ENCODE peak calls at places on chromosomes 7 and 10, in eight cellular contexts. D is psoas muscle, O is HCT116, A is fibroblast of pulmonary artery, T is AG09309, J is tibial nerve, B is A549, F is astrocyte of the spinal cord. V is an unnamed sample.

GRCh38 chr10:98262571-98262970 is 5.4 kb downstream of the LOXL4 start:
- DNase-seq in J (no peak), T (no peak), B (peak; percentile 43), F (no peak), O (peak; percentile 42), A (peak; percentile 53), D (peak; percentile 77), V (peak; percentile 63)

GRCh38 chr7:45256775-45257174 is 99.2 kb downstream of the RAMP3 start:
- DNase-seq in O (no peak), T (no peak), F (no peak), A (no peak), D (no peak), B (no peak), J (no peak), V (no peak)

GRCh38 chr10:52031771-52032170 is 282.3 kb upstream of the DKK1 start:
- DNase-seq in J (no peak), D (no peak), B (no peak), T (no peak), O (no peak), A (peak; percentile 2), F (no peak), V (no peak)

GRCh38 chr7:145398758-145399157 is 562.9 kb upstream of the TPK1 start:
- DNase-seq in D (no peak), T (no peak), A (peak; percentile 28), B (no peak), F (peak; percentile 50), O (no peak), J (no peak), V (peak; percentile 61)

GRCh38 chr10:77428776-77429395 is 208.7 kb downstream of the KCNMA1 start:
- DNase-seq in O (peak; percentile 24), A (peak; percentile 61), J (peak; percentile 25), B (peak; percentile 62), F (peak; percentile 81), D (peak; percentile 48), T (peak; percentile 68), V (peak; percentile 86)

GRCh38 chr7:38245409-38245982 is 27.9 kb downstream of the TARP start:
- DNase-seq in T (no peak), D (no peak), A (no peak), B (no peak), F (no peak), J (no peak), O (no peak), V (no peak)

GRCh38 chr7:129553861-129554530 is 51.7 kb downstream of the SMKR1 start:
- DNase-seq in F (peak; percentile 34), D (no peak), A (no peak), T (no peak), J (no peak), B (no peak), O (no peak), V (peak; percentile 31)

GRCh38 chr10:66838656-66839055 is 87.2 kb upstream of the LRRTM3 start:
- DNase-seq in J (no peak), T (no peak), A (no peak), F (peak; percentile 20), O (no peak), B (no peak), D (no peak), V (no peak)

GRCh38 chr7:48006866-48007265 is 22.0 kb downstream of the SUN3 start:
- DNase-seq in O (no peak), D (no peak), B (no peak), A (no peak), J (no peak), F (no peak), T (no peak), V (no peak)

GRCh38 chr10:130013263-130013937 is 49.3 kb upstream of the EBF3 start:
- DNase-seq in F (no peak), A (no peak), J (no peak), D (no peak), T (no peak), O (no peak), B (no peak), V (no peak)

GRCh38 chr10:119449760-119450461 is 92.6 kb downstream of the RGS10 start:
- DNase-seq in F (peak; percentile 73), D (peak; percentile 79), B (peak; percentile 18), A (peak; percentile 80), J (no peak), O (no peak), T (peak; percentile 64), V (peak; percentile 95)

GRCh38 chr7:47552631-47553030 is 29.3 kb downstream of the TNS3 start:
- DNase-seq in A (peak; percentile 64), J (peak; percentile 36), D (no peak), T (no peak), B (no peak), F (peak; percentile 69), O (no peak), V (peak; percentile 77)

GRCh38 chr7:94301024-94301588 is 93.6 kb upstream of the COL1A2 start:
- DNase-seq in F (peak; percentile 99), A (peak; percentile 97), D (peak; percentile 74), B (peak; percentile 95), J (peak; percentile 63), T (peak; percentile 89), O (peak; percentile 79), V (peak; percentile 99)
- TF ChIP-seq CTCF in F (peak; percentile 5), A (peak; percentile 19), D (no peak), B (no peak), J (no peak), T (no peak), O (no peak), V (peak; percentile 38)

GRCh38 chr7:88306590-88307048 is at the start of gene STEAP4:
- DNase-seq in O (peak; percentile 19), T (no peak), D (peak; percentile 73), A (peak; percentile 84), B (peak; percentile 40), F (peak; percentile 39), J (peak; percentile 84), V (peak; percentile 70)
- H3K4me3 ChIP-seq in O (peak within 1 kb of the TSS; percentile 54), T (no peak within 1 kb of the TSS), D (peak within 1 kb of the TSS; percentile 57), A (peak within 1 kb of the TSS; percentile 16), B (peak within 1 kb of the TSS; percentile 36), F (peak within 1 kb of the TSS; percentile 21), J (peak within 1 kb of the TSS; percentile 22), V (peak within 1 kb of the TSS; percentile 20)

GRCh38 chr7:23530355-23530754 is 1.4 kb downstream of the TRA2A start:
- DNase-seq in F (peak; percentile 30), O (no peak), D (no peak), B (peak; percentile 47), T (no peak), J (no peak), A (peak; percentile 55), V (peak; percentile 57)
- TF ChIP-seq CTCF in F (peak; percentile 1), O (peak; percentile 3), D (no peak), B (no peak), T (no peak), J (no peak), A (peak; percentile 11), V (peak; percentile 23)

DNA sequence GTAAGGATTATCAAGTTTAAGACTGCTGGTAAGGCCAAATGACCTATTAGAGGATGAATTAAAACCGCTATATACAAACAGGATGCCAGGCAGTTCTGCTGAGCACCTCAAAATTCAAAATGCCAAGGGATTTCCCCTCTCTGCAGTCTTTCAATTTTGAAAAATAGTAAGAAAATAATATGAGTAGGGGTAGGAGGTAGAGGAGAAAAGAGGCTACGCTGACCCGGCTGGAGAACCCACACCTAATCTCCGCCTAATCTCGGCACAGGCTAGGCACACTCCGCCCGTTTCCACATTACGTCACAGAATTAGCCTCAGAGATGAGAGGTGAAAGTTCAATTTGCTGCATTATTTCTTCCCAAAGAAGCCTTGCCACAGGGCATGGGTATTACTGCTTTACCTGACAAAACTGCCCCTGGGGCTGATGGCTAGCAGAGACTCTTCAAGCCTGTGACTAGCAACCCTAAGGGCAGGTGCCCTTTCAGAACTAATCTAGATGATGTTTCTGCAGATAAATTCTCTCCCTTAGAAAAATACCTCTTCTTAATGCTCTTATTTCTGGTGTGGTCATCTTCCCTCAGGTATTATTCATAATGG is 21.4 kb upstream of the SPOCK2 start:
- DNase-seq in B (no peak), A (no peak), J (no peak), T (no peak), O (no peak), F (no peak), D (no peak), V (no peak)
- H3K4me3 ChIP-seq in B (no peak overlapping the region), A (no peak overlapping the region), J (no peak overlapping the region), T (no peak overlapping the region), O (no peak overlapping the region), F (no peak overlapping the region), D (no peak overlapping the region), V (no peak overlapping the region)

GRCh38 chr10:31320598-31321211 is 1.7 kb downstream of the ZEB1 start:
- DNase-seq in J (peak; percentile 59), B (peak; percentile 54), D (peak; percentile 66), A (peak; percentile 68), F (peak; percentile 65), T (no peak), O (no peak), V (peak; percentile 64)
- TF ChIP-seq CTCF in J (peak; percentile 25), B (no peak), D (peak; percentile 7), A (no peak), F (no peak), T (no peak), O (no peak), V (no peak)

DNA sequence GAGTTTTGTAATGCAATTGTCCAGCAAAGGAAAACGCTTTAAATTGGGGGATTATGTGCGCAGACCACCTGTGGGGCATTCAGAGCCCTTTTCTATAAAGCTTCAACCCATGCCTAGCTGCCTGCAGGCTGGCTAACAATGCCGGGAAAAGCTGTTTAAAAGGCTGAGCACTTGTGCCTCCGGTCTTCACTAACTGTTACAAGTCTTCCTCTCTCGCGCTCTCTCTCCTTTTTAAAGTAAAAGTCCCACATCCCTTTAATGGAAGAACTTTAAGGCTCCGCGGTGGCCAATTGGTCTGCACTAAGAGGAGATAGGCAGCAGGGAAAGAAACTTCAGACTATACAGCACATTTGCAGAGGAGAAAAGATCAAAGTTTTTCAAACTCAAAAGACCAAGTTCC is 4.6 kb downstream of the FZD8 start:
- DNase-seq in J (no peak), A (peak; percentile 11), O (no peak), B (no peak), D (no peak), F (peak; percentile 36), T (no peak), V (peak; percentile 22)
- H3K4me3 ChIP-seq in J (no peak overlapping the region), A (no peak overlapping the region), O (no peak overlapping the region), B (no peak overlapping the region), D (no peak overlapping the region), F (peak overlapping the region; percentile 20), T (no peak overlapping the region), V (peak overlapping the region; percentile 38)

DNA sequence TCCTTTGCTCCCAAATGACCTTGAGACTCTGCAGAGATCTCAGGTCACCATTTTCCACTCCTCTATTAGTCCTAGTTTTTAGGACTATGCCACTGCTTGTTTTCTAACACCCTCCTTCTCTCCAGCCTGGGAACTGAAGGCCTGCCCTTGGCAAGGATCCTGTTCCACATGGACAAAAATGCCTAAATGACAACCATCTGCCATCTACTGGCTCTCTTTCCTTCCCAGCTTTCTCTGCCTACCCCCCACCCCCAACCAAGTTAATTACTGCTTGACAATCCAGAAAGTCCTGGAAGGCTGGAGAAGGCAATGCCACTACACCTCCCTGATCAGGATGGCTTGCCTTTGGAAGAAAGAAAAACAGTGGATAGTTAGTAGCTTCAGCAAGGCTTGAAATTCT is 44.8 kb upstream of the SP8 start:
- DNase-seq in O (no peak), J (no peak), T (no peak), A (no peak), D (no peak), B (no peak), F (no peak), V (no peak)
- TF ChIP-seq CTCF in O (no peak), J (no peak), T (no peak), A (no peak), D (no peak), B (no peak), F (no peak), V (no peak)

V was measured in choroid plexus epithelial cell.